ENCODE peak calls at places on chromosomes 1 and 21, in seven cellular contexts. O, R, M, T, F, U and C are unnamed samples.

GRCh38 chr1:83761084-83761760 is 237.7 kb downstream of the TTLL7 start:
- DNase-seq in U (no peak), R (no peak), O (no peak), T (no peak), M (no peak), F (no peak), C (no peak)

GRCh38 chr1:175600721-175601440 is 142.5 kb downstream of the TNR start:
- DNase-seq in R (no peak), F (no peak), T (no peak), M (no peak), O (no peak), U (no peak), C (no peak)

GRCh38 chr1:200925821-200926220 is 31.1 kb downstream of the INAVA start:
- DNase-seq in M (no peak), F (no peak), R (no peak), O (peak; percentile 10), T (no peak), U (no peak), C (no peak)

GRCh38 chr1:216686860-216687545 is 36.2 kb downstream of the ESRRG start:
- DNase-seq in F (peak; percentile 35), R (no peak), M (no peak), U (no peak), T (no peak), O (peak; percentile 81), C (no peak)

GRCh38 chr1:165632491-165632890 is 1.5 kb downstream of the MGST3 start:
- DNase-seq in U (no peak), F (no peak), R (no peak), O (no peak), M (no peak), T (no peak), C (peak; percentile 83)

GRCh38 chr1:31823780-31824179 is 8.0 kb upstream of the SPOCD1 start:
- DNase-seq in R (no peak), O (no peak), U (no peak), M (no peak), F (no peak), T (no peak), C (no peak)

GRCh38 chr1:168119750-168120149 is 17.0 kb downstream of the GPR161 start:
- DNase-seq in U (no peak), M (no peak), T (no peak), F (no peak), O (no peak), R (no peak), C (no peak)

GRCh38 chr1:24393892-24394291 is 19.7 kb downstream of the STPG1 start:
- DNase-seq in O (no peak), R (no peak), F (no peak), M (no peak), T (no peak), U (no peak), C (no peak)

GRCh38 chr1:30005972-30006619 is 717.3 kb downstream of the MATN1 start:
- DNase-seq in R (no peak), O (peak; percentile 79), M (no peak), F (no peak), T (no peak), U (peak; percentile 23), C (no peak)

GRCh38 chr1:55257958-55258357 is 42.8 kb upstream of the USP24 start:
- DNase-seq in F (no peak), M (no peak), U (no peak), O (no peak), T (no peak), R (no peak), C (no peak)

GRCh38 chr1:109040627-109041613 is 982 bp downstream of the WDR47 start:
- DNase-seq in M (no peak), F (peak; percentile 49), R (peak; percentile 20), T (no peak), O (peak; percentile 71), U (no peak), C (peak; percentile 54)

GRCh38 chr21:31501921-31502320 is 157.6 kb upstream of the SOD1 start:
- DNase-seq in T (no peak), M (no peak), R (no peak), U (no peak), O (no peak), F (no peak), C (no peak)

GRCh38 chr1:33152685-33153432 is 29.0 kb downstream of the TRIM62 start:
- DNase-seq in T (peak; percentile 37), R (peak; percentile 57), F (peak; percentile 92), M (peak; percentile 65), O (peak; percentile 92), U (no peak), C (peak; percentile 84)

GRCh38 chr1:153774780-153775431 is at the start of gene SLC27A3:
- DNase-seq in R (peak; percentile 89), M (peak; percentile 79), O (peak; percentile 80), U (no peak), T (no peak), F (peak; percentile 62), C (peak; percentile 63)

GRCh38 chr1:153775432-153776311 is 465 bp downstream of the SLC27A3 start:
- DNase-seq in O (peak; percentile 98), R (peak; percentile 86), M (peak; percentile 76), U (no peak), T (no peak), F (peak; percentile 65), C (peak; percentile 83)

GRCh38 chr1:153771841-153772593 is 3.2 kb upstream of the SLC27A3 start:
- DNase-seq in O (peak; percentile 89), F (peak; percentile 78), T (no peak), U (no peak), M (no peak), R (peak; percentile 65), C (peak; percentile 39)

GRCh38 chr1:153773004-153773921 is 1.9 kb upstream of the SLC27A3 start:
- DNase-seq in F (no peak), U (no peak), R (no peak), T (no peak), O (no peak), M (no peak), C (no peak)

GRCh38 chr1:153774036-153774435 is 1.2 kb upstream of the SLC27A3 start:
- DNase-seq in U (no peak), T (no peak), O (no peak), M (no peak), R (no peak), F (no peak), C (no peak)
- H3K4me3 ChIP-seq in U (no peak overlapping the region), T (no peak overlapping the region), O (no peak overlapping the region), M (no peak overlapping the region), R (no peak overlapping the region), F (no peak overlapping the region), C (no peak overlapping the region)

DNA sequence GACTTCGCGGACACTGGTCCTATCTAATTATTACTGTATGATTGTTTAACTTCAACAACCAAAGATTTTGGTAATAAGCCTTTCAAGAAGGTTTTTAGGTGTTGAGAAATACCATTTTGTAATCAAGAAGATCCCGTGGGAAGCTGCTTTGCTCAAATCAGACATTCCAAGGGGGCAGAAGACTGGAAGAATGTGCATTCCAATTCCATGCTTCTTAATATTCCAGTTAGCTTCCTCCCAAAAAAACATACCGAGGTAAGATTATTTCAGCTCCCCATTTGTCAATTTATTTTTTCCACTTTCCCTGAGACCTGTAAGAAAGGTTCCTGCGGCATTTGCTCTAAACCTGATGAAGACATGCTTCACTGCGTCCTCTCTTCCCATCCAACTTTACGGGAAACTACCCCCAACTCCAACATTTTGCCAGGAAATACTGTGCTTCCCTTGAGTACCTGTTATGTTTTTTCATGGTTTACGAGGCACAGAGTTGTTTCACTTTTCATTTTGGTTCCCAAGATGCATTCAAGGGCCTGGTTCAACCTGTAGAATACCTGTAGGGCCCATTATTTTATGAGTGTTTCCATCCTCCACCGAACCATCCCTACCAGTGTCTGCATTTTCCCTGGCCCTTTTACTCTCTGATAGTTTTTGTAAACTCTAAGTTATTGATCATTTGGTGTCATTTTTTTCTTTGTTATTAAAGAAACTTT is 4.0 kb downstream of the CNN3 start:
- DNase-seq in F (no peak), O (no peak), M (no peak), U (no peak), R (no peak), T (no peak), C (no peak)
- H3K4me3 ChIP-seq in F (no peak overlapping the region), O (peak overlapping the region; percentile 99), M (peak overlapping the region; percentile 59), U (no peak overlapping the region), R (peak overlapping the region; percentile 91), T (peak overlapping the region; percentile 92), C (no peak overlapping the region)

GRCh38 chr1:18948048-18948912 is 8.2 kb downstream of the IFFO2 start:
- DNase-seq in O (no peak), U (no peak), F (no peak), M (no peak), T (no peak), R (no peak), C (no peak)
- H3K4me3 ChIP-seq in O (no peak overlapping the region), U (peak overlapping the region; percentile 41), F (no peak overlapping the region), M (no peak overlapping the region), T (peak overlapping the region; percentile 70), R (no peak overlapping the region), C (no peak overlapping the region)

GRCh38 chr1:205042911-205043806 is at the start of gene CNTN2:
- DNase-seq in O (peak; percentile 80), T (no peak), R (no peak), M (no peak), F (peak; percentile 69), U (no peak), C (no peak)

GRCh38 chr1:205037539-205037938 is 5.5 kb upstream of the CNTN2 start:
- DNase-seq in T (no peak), U (no peak), R (no peak), O (no peak), M (no peak), F (no peak), C (no peak)

GRCh38 chr1:205041998-205042910 is 758 bp upstream of the CNTN2 start:
- DNase-seq in R (no peak), F (peak; percentile 57), O (no peak), M (no peak), T (no peak), U (no peak), C (no peak)

GRCh38 chr1:205041121-205041758 is 1.8 kb upstream of the CNTN2 start:
- DNase-seq in U (no peak), M (no peak), R (no peak), T (no peak), F (no peak), O (no peak), C (no peak)

DNA sequence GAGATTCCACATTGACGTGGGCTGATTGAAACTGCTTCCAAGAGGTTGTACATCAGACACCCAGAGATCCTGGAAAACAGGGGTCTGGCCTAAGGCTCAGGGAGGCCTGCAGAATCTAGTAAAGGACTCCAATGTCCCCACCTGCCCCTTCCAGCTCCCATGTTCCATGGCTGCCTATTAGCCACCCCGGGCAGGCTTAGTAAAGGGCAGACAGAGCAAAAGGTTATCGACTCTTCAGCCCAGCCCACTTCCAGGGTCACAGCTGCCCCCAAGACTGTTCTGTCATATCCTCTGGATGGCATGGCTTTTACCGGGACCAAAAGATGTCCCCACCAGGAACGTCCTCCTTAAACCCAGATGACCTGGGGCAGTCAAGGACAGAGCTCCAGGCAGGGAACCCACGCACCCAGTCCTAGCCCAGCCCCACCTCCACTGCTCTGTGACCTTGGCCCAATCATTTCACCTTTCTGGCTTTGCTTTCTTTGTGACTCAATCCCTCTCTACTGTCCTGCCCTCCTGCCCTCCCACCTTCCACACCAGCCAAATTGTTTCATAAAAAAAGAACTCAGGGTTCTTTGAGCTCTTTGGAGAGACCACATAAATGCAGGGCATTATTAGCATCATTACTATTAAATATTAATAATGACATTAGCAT is 4.8 kb upstream of the CNTN2 start:
- DNase-seq in M (no peak), U (no peak), T (no peak), O (no peak), F (no peak), R (no peak), C (no peak)
- H3K4me3 ChIP-seq in M (no peak overlapping the region), U (no peak overlapping the region), T (no peak overlapping the region), O (no peak overlapping the region), F (no peak overlapping the region), R (no peak overlapping the region), C (no peak overlapping the region)

GRCh38 chr1:85224734-85225623 is 24.2 kb upstream of the SYDE2 start:
- DNase-seq in M (no peak), U (no peak), T (no peak), O (peak; percentile 89), F (no peak), R (no peak), C (no peak)
- H3K4me3 ChIP-seq in M (no peak overlapping the region), U (no peak overlapping the region), T (no peak overlapping the region), O (peak overlapping the region; percentile 44), F (no peak overlapping the region), R (no peak overlapping the region), C (no peak overlapping the region)